ENCODE peak calls at places on chromosomes 4 and X, in four cellular contexts. X, Z, R and T are unnamed samples.

GRCh38 chr4:45099471-45099870 is 373.1 kb upstream of the GNPDA2 start:
- DNase-seq in X (no peak), Z (no peak), R (no peak), T (no peak)

GRCh38 chr4:102217345-102217744 is 127.9 kb downstream of the SLC39A8 start:
- DNase-seq in X (no peak), Z (no peak), R (no peak), T (no peak)

GRCh38 chr4:6541789-6542188 is 33.2 kb upstream of the MAN2B2 start:
- DNase-seq in X (no peak), Z (no peak), R (no peak), T (no peak)

GRCh38 chrX:70481871-70482270 is 37.2 kb downstream of the DLG3 start:
- DNase-seq in X (no peak), Z (no peak), R (no peak), T (no peak)

GRCh38 chrX:40468033-40468979 is 112.5 kb upstream of the ATP6AP2 start:
- DNase-seq in X (no peak), Z (peak; percentile 47), R (peak; percentile 86), T (peak; percentile 38)

GRCh38 chr4:676871-677235 is 2.5 kb downstream of the MYL5 start:
- DNase-seq in X (no peak), Z (no peak), R (no peak), T (no peak)

GRCh38 chr4:41400296-41400695 is 137.7 kb upstream of the LIMCH1 start:
- DNase-seq in X (no peak), Z (no peak), R (no peak), T (no peak)

GRCh38 chr4:110268352-110268751 is 69.9 kb upstream of the ELOVL6 start:
- DNase-seq in X (no peak), Z (no peak), R (no peak), T (no peak)

GRCh38 chrX:43973249-43973672 is at the start of gene NDP:
- DNase-seq in X (no peak), Z (no peak), R (no peak), T (peak; percentile 32)

GRCh38 chr4:138334346-138335016 is 92.3 kb upstream of the SLC7A11 start:
- DNase-seq in X (no peak), Z (no peak), R (peak; percentile 45), T (no peak)

GRCh38 chr4:38654273-38654672 is 9.7 kb upstream of the KLF3 start:
- DNase-seq in X (no peak), Z (no peak), R (no peak), T (no peak)

GRCh38 chr4:1793940-1794808 is 1.1 kb downstream of the FGFR3 start:
- DNase-seq in X (no peak), Z (no peak), R (no peak), T (peak; percentile 72)

GRCh38 chrX:67543818-67544217 is at the start of gene AR:
- DNase-seq in X (peak; percentile 74), Z (no peak), R (no peak), T (peak; percentile 5)

GRCh38 chrX:67546496-67547423 is 2.9 kb downstream of the AR start:
- DNase-seq in X (peak; percentile 44), Z (no peak), R (no peak), T (peak; percentile 18)

GRCh38 chrX:67544871-67545771 is 1.3 kb downstream of the AR start:
- DNase-seq in X (peak; percentile 51), Z (no peak), R (no peak), T (peak; percentile 15)

GRCh38 chrX:67545772-67546495 is 2.1 kb downstream of the AR start:
- DNase-seq in X (peak; percentile 50), Z (no peak), R (no peak), T (peak; percentile 25)

GRCh38 chrX:67544281-67544680 is 460 bp downstream of the AR start:
- DNase-seq in X (no peak), Z (no peak), R (no peak), T (peak; percentile 11)
- H3K4me2 ChIP-seq in X (peak overlapping the region; percentile 88), Z (no peak overlapping the region), R (no peak overlapping the region), T (no peak overlapping the region)

DNA sequence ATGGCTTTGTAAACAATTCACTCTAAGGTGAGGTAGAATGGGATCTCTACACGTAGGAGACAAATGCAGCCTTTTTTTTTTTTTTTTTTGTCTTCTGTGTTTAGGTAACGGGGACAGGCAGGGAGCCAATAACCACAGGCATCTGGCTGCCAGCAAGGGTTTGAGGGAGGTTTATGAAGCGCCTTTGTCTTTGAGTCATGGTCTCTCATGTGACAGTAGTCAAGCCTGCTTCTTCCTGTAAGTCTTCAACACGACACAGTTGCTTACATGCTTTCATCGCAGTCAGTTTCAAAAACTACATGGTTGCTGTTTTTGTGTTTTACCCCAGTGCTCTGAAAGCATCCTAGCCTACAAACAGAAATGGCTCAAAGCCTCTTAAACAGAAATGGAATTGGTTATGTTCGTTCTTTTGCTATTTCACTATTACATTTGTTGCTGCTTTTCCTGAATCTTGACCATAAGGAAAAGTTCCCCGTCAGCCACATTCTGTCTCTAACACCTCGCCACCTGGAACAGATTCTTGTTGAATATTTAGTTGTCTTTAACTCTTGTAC is 127.8 kb upstream of the METTL14 start:
- DNase-seq in X (no peak), Z (no peak), R (no peak), T (no peak)
- TF ChIP-seq CHD2 in X (no peak), Z (no peak), R (no peak), T (no peak)

GRCh38 chr4:108922191-108922590 is 159.3 kb upstream of the ETNPPL start:
- DNase-seq in X (no peak), Z (no peak), R (no peak), T (no peak)
- TF ChIP-seq TCF12 in X (no peak), Z (no peak), R (no peak), T (no peak)

GRCh38 chr4:156638332-156638731 is 333.3 kb downstream of the PDGFC start:
- DNase-seq in X (no peak), Z (no peak), R (no peak), T (no peak)
- H3K4me2 ChIP-seq in X (no peak overlapping the region), Z (no peak overlapping the region), R (no peak overlapping the region), T (peak overlapping the region; percentile 57)

GRCh38 chrX:47191331-47191730 is 2.3 kb upstream of the UBA1 start:
- DNase-seq in X (peak; percentile 49), Z (no peak), R (no peak), T (no peak)
- TF ChIP-seq CHD2 in X (no peak), Z (no peak), R (no peak), T (no peak)

DNA sequence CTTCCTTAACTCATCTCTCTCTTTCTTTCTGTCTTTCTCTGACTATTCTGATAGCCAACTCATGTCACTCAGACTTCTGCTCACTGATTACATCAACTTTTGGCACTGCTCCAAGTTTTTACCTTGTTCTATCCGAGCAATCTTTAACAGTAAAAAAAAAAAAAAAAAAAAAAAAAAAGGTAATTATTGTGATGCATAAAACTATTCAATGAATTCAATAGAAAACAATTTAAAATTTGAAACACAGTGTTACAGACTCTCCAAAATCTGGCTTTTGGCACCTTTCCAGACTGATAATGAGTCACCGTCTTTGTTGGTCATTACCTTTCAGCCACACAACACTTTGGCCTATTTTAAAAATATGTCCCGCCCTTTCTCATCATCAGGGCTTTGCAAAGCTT is 229.5 kb downstream of the GALNTL6 start:
- DNase-seq in X (no peak), Z (no peak), R (peak; percentile 7), T (no peak)
- TF ChIP-seq TCF12 in X (no peak), Z (no peak), R (no peak), T (no peak)

GRCh38 chrX:68892134-68892533 is 63.3 kb downstream of the EFNB1 start:
- DNase-seq in X (no peak), Z (no peak), R (no peak), T (no peak)

GRCh38 chrX:68894513-68895338 is 65.9 kb downstream of the EFNB1 start:
- DNase-seq in X (no peak), Z (no peak), R (no peak), T (peak; percentile 73)

GRCh38 chrX:68894142-68894512 is 65.3 kb downstream of the EFNB1 start:
- DNase-seq in X (no peak), Z (no peak), R (no peak), T (peak; percentile 57)

GRCh38 chrX:68895339-68896250 is 66.8 kb downstream of the EFNB1 start:
- DNase-seq in X (no peak), Z (no peak), R (peak; percentile 3), T (peak; percentile 68)

DNA sequence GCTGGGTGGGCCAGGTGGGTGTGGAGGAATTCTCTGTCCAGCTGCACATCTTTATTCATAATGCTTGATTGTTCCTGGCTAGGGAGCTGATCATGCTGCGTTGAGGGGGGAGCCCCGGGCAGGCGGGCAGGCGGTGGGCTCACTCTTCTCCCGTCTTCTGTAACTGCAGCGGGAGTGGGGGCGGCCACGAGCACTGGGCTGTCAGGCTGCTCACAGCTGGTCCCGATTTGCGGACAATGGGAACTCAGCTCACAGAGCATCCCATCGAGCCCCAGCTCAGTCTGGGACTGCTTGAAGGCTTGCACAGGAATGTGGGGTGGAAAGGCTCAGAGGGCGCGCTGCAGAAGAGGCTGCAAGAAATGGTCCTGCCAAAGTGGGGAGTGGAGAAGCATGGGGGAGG is 63.8 kb downstream of the EFNB1 start:
- DNase-seq in X (no peak), Z (no peak), R (no peak), T (no peak)
- H3K4me2 ChIP-seq in X (no peak overlapping the region), Z (no peak overlapping the region), R (no peak overlapping the region), T (no peak overlapping the region)

GRCh38 chr4:37216209-37216608 is 28.3 kb upstream of the NWD2 start:
- DNase-seq in X (no peak), Z (no peak), R (no peak), T (no peak)
- TF ChIP-seq CHD2 in X (no peak), Z (no peak), R (no peak), T (no peak)